ENCODE peak calls at places on chromosomes 4 and X, in ten cellular contexts. U is Panc1; A is pancreas; E is tibial nerve; F is CD4-positive, alpha-beta T cell; N is upper lobe of left lung; J is colonic mucosa; T is brain microvascular endothelial cell; Z is CD8-positive, alpha-beta T cell; K is H1. L is an unnamed sample. For H3K27me3, the result is how much of the 10 kb centered on the place peaks cover.

GRCh38 chr4:31086771-31087330 is 366.7 kb downstream of the PCDH7 start:
- DNase-seq in E (no peak), Z (no peak), T (no peak), J (no peak), N (no peak), A (no peak), K (no peak), U (no peak), F (no peak), L (no peak)

GRCh38 chr4:113834302-113834701 is 72.8 kb upstream of the CAMK2D start:
- DNase-seq in U (no peak), F (no peak), K (no peak), A (no peak), Z (no peak), E (no peak), J (no peak), T (no peak), N (no peak), L (no peak)

GRCh38 chrX:24293412-24293811 is 20.5 kb downstream of the SUPT20HL2 start:
- DNase-seq in U (no peak), A (no peak), F (no peak), J (no peak), N (no peak), T (no peak), E (no peak), K (no peak), Z (no peak), L (no peak)

GRCh38 chr4:146146918-146147317 is 28.6 kb upstream of the LSM6 start:
- DNase-seq in F (no peak), Z (no peak), K (no peak), T (no peak), U (no peak), A (no peak), E (no peak), J (no peak), N (no peak), L (no peak)

GRCh38 chr4:86670739-86671138 is 76.6 kb downstream of the PTPN13 start:
- DNase-seq in U (no peak), F (no peak), E (no peak), T (peak), Z (no peak), J (no peak), A (no peak), K (no peak), N (no peak), L (no peak)

GRCh38 chrX:43165343-43165920 is 387.5 kb upstream of the PPP1R2C start:
- DNase-seq in F (no peak), U (no peak), E (no peak), T (no peak), K (no peak), Z (no peak), A (no peak), J (no peak), N (no peak), L (no peak)

GRCh38 chrX:130097507-130098201 is 12.6 kb downstream of the ELF4 start:
- DNase-seq in K (no peak), F (no peak), J (peak), N (peak), A (no peak), U (no peak), Z (peak), T (no peak), E (no peak), L (no peak)

GRCh38 chr4:38082424-38083374 is 122.5 kb downstream of the PTTG2 start:
- DNase-seq in N (peak), T (peak), K (no peak), Z (no peak), J (no peak), E (no peak), A (no peak), F (no peak), U (no peak), L (no peak)

GRCh38 chr4:181860157-181860556 is 383.0 kb upstream of the TENM3 start:
- DNase-seq in Z (no peak), E (no peak), F (no peak), K (no peak), T (no peak), A (no peak), N (no peak), U (no peak), J (no peak), L (no peak)

GRCh38 chrX:131633285-131633917 is 89.5 kb downstream of the OR13H1 start:
- DNase-seq in J (peak), F (no peak), A (peak), T (peak), E (peak), Z (peak), K (peak), U (peak), N (peak), L (no peak)

GRCh38 chrX:153989971-153990655 is 17.6 kb downstream of the TMEM187 start:
- DNase-seq in U (no peak), N (no peak), E (no peak), T (no peak), F (no peak), J (no peak), K (no peak), A (no peak), Z (peak), L (no peak)

GRCh38 chr4:128517739-128518510 is 230.3 kb upstream of the PGRMC2 start:
- DNase-seq in N (peak), Z (no peak), T (peak), E (peak), K (no peak), J (peak), U (peak), A (no peak), F (no peak), L (no peak)

GRCh38 chr4:89000844-89001360 is 56.1 kb downstream of the FAM13A start:
- DNase-seq in K (no peak), Z (no peak), U (no peak), T (peak), N (no peak), E (no peak), J (peak), A (no peak), F (no peak), L (no peak)

GRCh38 chr4:8817813-8818062 is 53.9 kb downstream of the HMX1 start:
- DNase-seq in T (no peak), K (no peak), J (no peak), A (no peak), U (no peak), E (no peak), Z (no peak), F (no peak), N (peak), L (no peak)

GRCh38 chrX:17405225-17405969 is 30.4 kb downstream of the NHS start:
- DNase-seq in Z (no peak), N (no peak), E (no peak), F (no peak), A (no peak), T (peak), J (no peak), U (peak), K (no peak), L (no peak)

GRCh38 chrX:106436695-106437094 is 175.1 kb upstream of the RADX start:
- DNase-seq in U (no peak), N (no peak), F (no peak), J (no peak), K (no peak), Z (no peak), T (no peak), E (no peak), A (no peak), L (no peak)

GRCh38 chrX:50920132-50920531 is 9.6 kb downstream of the BMP15 start:
- DNase-seq in J (no peak), Z (no peak), E (no peak), U (no peak), T (peak), A (no peak), K (no peak), N (no peak), F (no peak), L (no peak)

DNA sequence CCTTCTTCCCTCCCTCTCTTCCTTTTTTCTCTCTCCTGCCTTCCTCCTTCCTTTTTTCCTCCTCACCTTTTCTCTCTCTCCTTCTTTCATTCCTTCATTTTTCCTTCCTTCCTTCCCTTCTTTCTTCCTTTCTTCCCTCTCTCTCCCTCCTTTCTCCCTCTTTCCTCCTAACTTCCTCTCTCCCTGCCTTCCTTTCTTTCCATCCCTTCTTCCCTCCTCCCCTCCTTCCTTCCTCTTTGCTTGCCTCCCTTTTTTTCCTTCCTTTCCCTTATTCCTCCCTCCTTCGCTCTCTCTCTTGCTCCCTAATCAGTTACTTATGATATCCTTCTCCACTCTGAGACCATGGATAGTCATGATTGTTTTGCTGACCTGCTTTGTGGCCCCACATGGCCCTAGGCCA is 56.7 kb upstream of the PUDP start:
- DNase-seq in N (no peak), T (no peak), F (no peak), E (no peak), J (no peak), U (no peak), A (no peak), K (no peak), Z (no peak), L (no peak)
- TF ChIP-seq CTCF in N (no peak), T (no peak), F (no peak), E (no peak), J (no peak), U (no peak), A (no peak), K (no peak), Z (no peak), L (no peak)

GRCh38 chr4:2009651-2010233 is 968 bp upstream of the NELFA start:
- DNase-seq in J (peak), U (peak), N (peak), A (peak), T (peak), Z (peak), F (peak), K (no peak), E (peak), L (no peak)
- H3K27ac ChIP-seq in J (peak), U (peak), N (peak), A (peak), T (peak), Z (peak), F (peak), K (peak), E (peak), L (peak)

GRCh38 chrX:151724563-151725337 is 8.9 kb downstream of the FATE1 start:
- DNase-seq in E (no peak), Z (no peak), A (peak), F (no peak), U (no peak), K (no peak), T (no peak), J (no peak), N (no peak), L (no peak)

GRCh38 chrX:151727346-151727745 is 7.2 kb upstream of the CNGA2 start:
- DNase-seq in K (no peak), A (peak), U (no peak), T (no peak), N (no peak), F (no peak), Z (no peak), J (no peak), E (no peak), L (no peak)

GRCh38 chrX:151726751-151727150 is 7.8 kb upstream of the CNGA2 start:
- DNase-seq in E (no peak), U (no peak), N (no peak), A (peak), Z (no peak), T (no peak), K (no peak), J (no peak), F (no peak), L (no peak)

GRCh38 chrX:151725338-151725614 is 9.3 kb upstream of the CNGA2 start:
- DNase-seq in Z (no peak), T (no peak), F (no peak), K (no peak), N (no peak), E (no peak), A (peak), J (no peak), U (no peak), L (no peak)

GRCh38 chrX:151729056-151729725 is 5.4 kb upstream of the CNGA2 start:
- DNase-seq in K (no peak), J (no peak), U (no peak), T (no peak), N (no peak), A (peak), E (no peak), F (no peak), Z (no peak), L (no peak)
- H3K27me3 ChIP-seq in K (under half), J (under half), U (under half), T (under half), N (under half), A (under half), E (under half), F (under half), Z (under half), L (under half)

GRCh38 chr4:96558466-96558865 is 718.6 kb downstream of the PDHA2 start:
- DNase-seq in T (peak), A (no peak), J (no peak), U (no peak), Z (no peak), K (no peak), E (no peak), N (no peak), F (no peak), L (no peak)
- TF ChIP-seq CTCF in T (no peak), A (no peak), J (no peak), U (no peak), Z (no peak), K (no peak), E (no peak), N (no peak), F (no peak), L (no peak)

GRCh38 chr4:125520258-125520990 is 205.7 kb downstream of the FAT4 start:
- DNase-seq in T (peak), A (no peak), K (no peak), Z (no peak), U (no peak), N (no peak), J (no peak), F (no peak), E (no peak), L (no peak)

GRCh38 chr4:125522588-125522987 is 207.8 kb downstream of the FAT4 start:
- DNase-seq in T (no peak), J (no peak), U (no peak), E (no peak), F (no peak), Z (no peak), N (no peak), K (no peak), A (no peak), L (no peak)

GRCh38 chr4:125529071-125529470 is 214.3 kb downstream of the FAT4 start:
- DNase-seq in A (no peak), E (no peak), T (no peak), Z (no peak), F (no peak), N (no peak), K (no peak), U (no peak), J (no peak), L (no peak)

GRCh38 chr4:125522992-125523391 is 208.2 kb downstream of the FAT4 start:
- DNase-seq in T (no peak), Z (no peak), J (no peak), F (no peak), N (no peak), E (no peak), K (no peak), A (no peak), U (peak), L (no peak)

GRCh38 chr4:125526420-125526819 is 211.7 kb downstream of the FAT4 start:
- DNase-seq in K (no peak), N (no peak), A (no peak), J (no peak), F (no peak), E (no peak), U (no peak), Z (no peak), T (no peak), L (no peak)
- H3K27ac ChIP-seq in K (no peak), N (no peak), A (no peak), J (no peak), F (no peak), E (no peak), U (no peak), Z (no peak), T (no peak), L (no peak)